ENCODE peak calls at places on chromosome 1, in ten cellular contexts. S is H7, R is iPS DF 6.9, C is mammary epithelial cell, W is transverse colon, J is tibial artery, L is skeletal muscle cell, E is NCI-H446, T is left cardiac atrium, Z is ovary. I is an unnamed sample.

GRCh38 chr1:199084293-199084692 is 445.5 kb downstream of the PTPRC start:
- DNase-seq in S (no peak), R (no peak), C (no peak), W (no peak), J (no peak), L (peak), E (no peak), T (no peak), Z (no peak), I (no peak)

GRCh38 chr1:154820646-154821045 is 49.4 kb downstream of the KCNN3 start:
- DNase-seq in S (no peak), R (no peak), C (no peak), W (no peak), J (no peak), L (no peak), E (no peak), T (no peak), Z (no peak), I (no peak)

GRCh38 chr1:7267493-7267892 is 482.2 kb downstream of the CAMTA1 start:
- DNase-seq in S (no peak), R (no peak), C (peak), W (no peak), J (no peak), L (peak), E (no peak), T (no peak), Z (no peak), I (peak)

GRCh38 chr1:173202430-173203145 is 4.5 kb downstream of the TNFSF4 start:
- DNase-seq in S (no peak), R (peak), C (peak), W (peak), J (no peak), L (peak), E (peak), T (no peak), Z (no peak), I (no peak)

GRCh38 chr1:221963742-221964141 is 221.9 kb upstream of the DUSP10 start:
- DNase-seq in S (no peak), R (no peak), C (no peak), W (no peak), J (no peak), L (no peak), E (no peak), T (no peak), Z (no peak), I (no peak)

GRCh38 chr1:94679336-94680007 is 137.9 kb upstream of the F3 start:
- DNase-seq in S (no peak), R (no peak), C (no peak), W (no peak), J (peak), L (no peak), E (no peak), T (peak), Z (no peak), I (no peak)

GRCh38 chr1:55326496-55326895 is 111.3 kb upstream of the USP24 start:
- DNase-seq in S (no peak), R (no peak), C (no peak), W (no peak), J (no peak), L (no peak), E (no peak), T (no peak), Z (no peak), I (no peak)

GRCh38 chr1:227793948-227794812 is 21.3 kb upstream of the PRSS38 start:
- DNase-seq in S (peak), R (peak), C (peak), W (no peak), J (no peak), L (peak), E (no peak), T (peak), Z (peak), I (peak)

GRCh38 chr1:106526650-106527049 is 529.8 kb upstream of the PRMT6 start:
- DNase-seq in S (no peak), R (no peak), C (peak), W (no peak), J (no peak), L (peak), E (no peak), T (no peak), Z (no peak), I (no peak)

GRCh38 chr1:30133414-30134055 is 589.9 kb downstream of the MATN1 start:
- DNase-seq in S (peak), R (no peak), C (no peak), W (no peak), J (peak), L (no peak), E (no peak), T (no peak), Z (no peak), I (no peak)

GRCh38 chr1:33670567-33670966 is 193.3 kb upstream of the HMGB4 start:
- DNase-seq in S (no peak), R (no peak), C (no peak), W (no peak), J (no peak), L (no peak), E (no peak), T (no peak), Z (no peak), I (no peak)

GRCh38 chr1:220734571-220735326 is 13.4 kb upstream of the MTARC2 start:
- DNase-seq in S (no peak), R (no peak), C (peak), W (peak), J (no peak), L (peak), E (no peak), T (no peak), Z (no peak), I (no peak)

GRCh38 chr1:1957533-1957961 is 38.5 kb upstream of the TMEM52 start:
- DNase-seq in S (no peak), R (no peak), C (no peak), W (no peak), J (no peak), L (no peak), E (no peak), T (no peak), Z (no peak), I (no peak)

GRCh38 chr1:92484472-92485373 is 2.0 kb downstream of the GFI1 start:
- DNase-seq in S (peak), R (no peak), C (peak), W (peak), J (no peak), L (no peak), E (peak), T (peak), Z (no peak), I (no peak)

GRCh38 chr1:167052389-167052788 is 37.8 kb downstream of the GPA33 start:
- DNase-seq in S (peak), R (no peak), C (no peak), W (no peak), J (no peak), L (no peak), E (peak), T (no peak), Z (no peak), I (no peak)

GRCh38 chr1:167808104-167808503 is 86.3 kb downstream of the MPZL1 start:
- DNase-seq in S (no peak), R (no peak), C (peak), W (no peak), J (no peak), L (no peak), E (no peak), T (no peak), Z (no peak), I (no peak)

GRCh38 chr1:24903560-24903954 is 26.5 kb downstream of the RUNX3 start:
- DNase-seq in S (peak), R (no peak), C (no peak), W (peak), J (no peak), L (no peak), E (no peak), T (no peak), Z (no peak), I (no peak)

GRCh38 chr1:21909787-21910503 is 27.2 kb downstream of the HSPG2 start:
- DNase-seq in S (peak), R (no peak), C (no peak), W (no peak), J (peak), L (no peak), E (no peak), T (peak), Z (peak), I (peak)

GRCh38 chr1:242524571-242525359 is at the start of gene PLD5:
- DNase-seq in S (peak), R (no peak), C (peak), W (no peak), J (no peak), L (no peak), E (peak), T (no peak), Z (peak), I (no peak)

GRCh38 chr1:54309631-54310366 is 96.4 kb downstream of the SSBP3 start:
- DNase-seq in S (peak), R (no peak), C (no peak), W (no peak), J (no peak), L (no peak), E (peak), T (no peak), Z (no peak), I (no peak)

I was measured in ureter.